ENCODE peak calls at places on chromosomes 4 and X, in eight cellular contexts. One of them, this sample, is unnamed. For H3K36me3, the result is how much of the 10 kb centered on the place peaks cover.

GRCh38 chrX:46788902-46789301 is 30.0 kb upstream of the SLC9A7 start:
- DNase-seq in body of pancreas: no peak
- DNase-seq in sigmoid colon: no peak
- DNase-seq in bronchial epithelial cell: no peak
- DNase-seq in CD8-positive, alpha-beta T cell: no peak
- DNase-seq in heart right ventricle: no peak
- DNase-seq in upper lobe of right lung: no peak
- DNase-seq in transverse colon: no peak
- DNase-seq in this sample: no peak

GRCh38 chr4:177393236-177393635 is 49.0 kb downstream of the AGA start:
- DNase-seq in body of pancreas: no peak
- DNase-seq in sigmoid colon: no peak
- DNase-seq in bronchial epithelial cell: no peak
- DNase-seq in CD8-positive, alpha-beta T cell: peak
- DNase-seq in heart right ventricle: no peak
- DNase-seq in upper lobe of right lung: no peak
- DNase-seq in transverse colon: peak
- DNase-seq in this sample: no peak

GRCh38 chr4:47838445-47838844 is 578 bp upstream of the CORIN start:
- DNase-seq in body of pancreas: no peak
- DNase-seq in sigmoid colon: no peak
- DNase-seq in bronchial epithelial cell: peak
- DNase-seq in CD8-positive, alpha-beta T cell: no peak
- DNase-seq in heart right ventricle: no peak
- DNase-seq in upper lobe of right lung: no peak
- DNase-seq in transverse colon: no peak
- DNase-seq in this sample: no peak

GRCh38 chr4:74092957-74093356 is 6.0 kb downstream of the CXCL2 start:
- DNase-seq in body of pancreas: peak
- DNase-seq in sigmoid colon: no peak
- DNase-seq in bronchial epithelial cell: peak
- DNase-seq in CD8-positive, alpha-beta T cell: no peak
- DNase-seq in heart right ventricle: no peak
- DNase-seq in upper lobe of right lung: no peak
- DNase-seq in transverse colon: no peak
- DNase-seq in this sample: no peak

GRCh38 chr4:110032603-110033002 is 119.9 kb downstream of the EGF start:
- DNase-seq in body of pancreas: no peak
- DNase-seq in sigmoid colon: peak
- DNase-seq in bronchial epithelial cell: no peak
- DNase-seq in CD8-positive, alpha-beta T cell: no peak
- DNase-seq in heart right ventricle: no peak
- DNase-seq in upper lobe of right lung: no peak
- DNase-seq in transverse colon: no peak
- DNase-seq in this sample: no peak

GRCh38 chr4:141020801-141021261 is 112.4 kb downstream of the RNF150 start:
- DNase-seq in body of pancreas: no peak
- DNase-seq in sigmoid colon: no peak
- DNase-seq in bronchial epithelial cell: no peak
- DNase-seq in CD8-positive, alpha-beta T cell: no peak
- DNase-seq in heart right ventricle: no peak
- DNase-seq in upper lobe of right lung: no peak
- DNase-seq in transverse colon: no peak
- DNase-seq in this sample: no peak

GRCh38 chrX:30875957-30876356 is 13.1 kb downstream of the TAB3 start:
- DNase-seq in body of pancreas: no peak
- DNase-seq in sigmoid colon: no peak
- DNase-seq in bronchial epithelial cell: peak
- DNase-seq in CD8-positive, alpha-beta T cell: no peak
- DNase-seq in heart right ventricle: no peak
- DNase-seq in upper lobe of right lung: no peak
- DNase-seq in transverse colon: no peak
- DNase-seq in this sample: no peak

GRCh38 chr4:21879187-21879586 is 69.4 kb downstream of the KCNIP4 start:
- DNase-seq in body of pancreas: no peak
- DNase-seq in sigmoid colon: no peak
- DNase-seq in bronchial epithelial cell: no peak
- DNase-seq in CD8-positive, alpha-beta T cell: no peak
- DNase-seq in heart right ventricle: no peak
- DNase-seq in upper lobe of right lung: no peak
- DNase-seq in transverse colon: no peak
- DNase-seq in this sample: no peak

GRCh38 chr4:6191448-6192130 is 8.8 kb downstream of the JAKMIP1 start:
- DNase-seq in body of pancreas: no peak
- DNase-seq in sigmoid colon: peak
- DNase-seq in bronchial epithelial cell: no peak
- DNase-seq in CD8-positive, alpha-beta T cell: no peak
- DNase-seq in heart right ventricle: no peak
- DNase-seq in upper lobe of right lung: no peak
- DNase-seq in transverse colon: no peak
- DNase-seq in this sample: no peak

GRCh38 chrX:101410461-101410860 is 2.4 kb downstream of the HNRNPH2 start:
- DNase-seq in body of pancreas: no peak
- DNase-seq in sigmoid colon: no peak
- DNase-seq in bronchial epithelial cell: peak
- DNase-seq in CD8-positive, alpha-beta T cell: no peak
- DNase-seq in heart right ventricle: no peak
- DNase-seq in upper lobe of right lung: no peak
- DNase-seq in transverse colon: no peak
- DNase-seq in this sample: no peak

GRCh38 chr4:128322986-128323385 is 35.4 kb upstream of the PGRMC2 start:
- DNase-seq in body of pancreas: no peak
- DNase-seq in sigmoid colon: no peak
- DNase-seq in bronchial epithelial cell: peak
- DNase-seq in CD8-positive, alpha-beta T cell: no peak
- DNase-seq in heart right ventricle: no peak
- DNase-seq in upper lobe of right lung: no peak
- DNase-seq in transverse colon: no peak
- DNase-seq in this sample: no peak

GRCh38 chr4:148054275-148054674 is 322.4 kb downstream of the ARHGAP10 start:
- DNase-seq in body of pancreas: no peak
- DNase-seq in sigmoid colon: no peak
- DNase-seq in bronchial epithelial cell: peak
- DNase-seq in CD8-positive, alpha-beta T cell: no peak
- DNase-seq in heart right ventricle: no peak
- DNase-seq in upper lobe of right lung: no peak
- DNase-seq in transverse colon: no peak
- DNase-seq in this sample: no peak

GRCh38 chr4:94165256-94165655 is 42.4 kb upstream of the SMARCAD1 start:
- DNase-seq in body of pancreas: no peak
- DNase-seq in sigmoid colon: no peak
- DNase-seq in bronchial epithelial cell: no peak
- DNase-seq in CD8-positive, alpha-beta T cell: no peak
- DNase-seq in heart right ventricle: no peak
- DNase-seq in upper lobe of right lung: no peak
- DNase-seq in transverse colon: no peak
- DNase-seq in this sample: no peak

GRCh38 chr4:105389167-105389566 is 84.7 kb downstream of the PPA2 start:
- DNase-seq in body of pancreas: no peak
- DNase-seq in sigmoid colon: no peak
- DNase-seq in bronchial epithelial cell: no peak
- DNase-seq in CD8-positive, alpha-beta T cell: no peak
- DNase-seq in heart right ventricle: no peak
- DNase-seq in upper lobe of right lung: no peak
- DNase-seq in transverse colon: no peak
- DNase-seq in this sample: no peak

GRCh38 chr4:8905236-8905772 is 33.7 kb upstream of the HMX1 start:
- DNase-seq in body of pancreas: no peak
- DNase-seq in sigmoid colon: peak
- DNase-seq in bronchial epithelial cell: no peak
- DNase-seq in CD8-positive, alpha-beta T cell: no peak
- DNase-seq in heart right ventricle: no peak
- DNase-seq in upper lobe of right lung: peak
- DNase-seq in transverse colon: no peak
- DNase-seq in this sample: peak

GRCh38 chrX:117274943-117275342 is 812.2 kb upstream of the CT83 start:
- DNase-seq in body of pancreas: no peak
- DNase-seq in sigmoid colon: no peak
- DNase-seq in bronchial epithelial cell: no peak
- DNase-seq in CD8-positive, alpha-beta T cell: no peak
- DNase-seq in heart right ventricle: no peak
- DNase-seq in upper lobe of right lung: no peak
- DNase-seq in transverse colon: no peak
- DNase-seq in this sample: no peak

GRCh38 chr4:13665711-13666660 is 38.5 kb upstream of the BOD1L1 start:
- DNase-seq in body of pancreas: no peak
- DNase-seq in sigmoid colon: no peak
- DNase-seq in bronchial epithelial cell: peak
- DNase-seq in CD8-positive, alpha-beta T cell: no peak
- DNase-seq in heart right ventricle: no peak
- DNase-seq in upper lobe of right lung: no peak
- DNase-seq in transverse colon: no peak
- DNase-seq in this sample: no peak

GRCh38 chrX:152915541-152916241 is 17.8 kb downstream of the ZNF185 start:
- DNase-seq in body of pancreas: no peak
- DNase-seq in sigmoid colon: no peak
- DNase-seq in bronchial epithelial cell: peak
- DNase-seq in CD8-positive, alpha-beta T cell: no peak
- DNase-seq in heart right ventricle: no peak
- DNase-seq in upper lobe of right lung: no peak
- DNase-seq in transverse colon: no peak
- DNase-seq in this sample: no peak

GRCh38 chr4:40550900-40551546 is 78.6 kb downstream of the RBM47 start:
- DNase-seq in body of pancreas: peak
- DNase-seq in sigmoid colon: no peak
- DNase-seq in bronchial epithelial cell: peak
- DNase-seq in CD8-positive, alpha-beta T cell: peak
- DNase-seq in heart right ventricle: no peak
- DNase-seq in upper lobe of right lung: no peak
- DNase-seq in transverse colon: peak
- DNase-seq in this sample: no peak

GRCh38 chrX:109347618-109348017 is 134.3 kb downstream of the GUCY2F start:
- DNase-seq in body of pancreas: no peak
- DNase-seq in sigmoid colon: no peak
- DNase-seq in bronchial epithelial cell: peak
- DNase-seq in CD8-positive, alpha-beta T cell: no peak
- DNase-seq in heart right ventricle: no peak
- DNase-seq in upper lobe of right lung: no peak
- DNase-seq in transverse colon: no peak
- DNase-seq in this sample: no peak

GRCh38 chr4:125639182-125639621 is 324.4 kb downstream of the FAT4 start:
- DNase-seq in body of pancreas: no peak
- DNase-seq in sigmoid colon: no peak
- DNase-seq in bronchial epithelial cell: no peak
- DNase-seq in CD8-positive, alpha-beta T cell: no peak
- DNase-seq in heart right ventricle: peak
- DNase-seq in upper lobe of right lung: no peak
- DNase-seq in transverse colon: no peak
- DNase-seq in this sample: peak

GRCh38 chr4:151583188-151583587 is 174.2 kb downstream of the FHIP1A start:
- DNase-seq in body of pancreas: no peak
- DNase-seq in sigmoid colon: no peak
- DNase-seq in bronchial epithelial cell: no peak
- DNase-seq in CD8-positive, alpha-beta T cell: no peak
- DNase-seq in heart right ventricle: no peak
- DNase-seq in upper lobe of right lung: no peak
- DNase-seq in transverse colon: no peak
- DNase-seq in this sample: no peak
- H3K4me3 ChIP-seq in body of pancreas: no peak
- H3K4me3 ChIP-seq in sigmoid colon: no peak
- H3K4me3 ChIP-seq in bronchial epithelial cell: no peak
- H3K4me3 ChIP-seq in CD8-positive, alpha-beta T cell: no peak
- H3K4me3 ChIP-seq in heart right ventricle: no peak
- H3K4me3 ChIP-seq in upper lobe of right lung: no peak
- H3K4me3 ChIP-seq in transverse colon: no peak
- H3K4me3 ChIP-seq in this sample: no peak

DNA sequence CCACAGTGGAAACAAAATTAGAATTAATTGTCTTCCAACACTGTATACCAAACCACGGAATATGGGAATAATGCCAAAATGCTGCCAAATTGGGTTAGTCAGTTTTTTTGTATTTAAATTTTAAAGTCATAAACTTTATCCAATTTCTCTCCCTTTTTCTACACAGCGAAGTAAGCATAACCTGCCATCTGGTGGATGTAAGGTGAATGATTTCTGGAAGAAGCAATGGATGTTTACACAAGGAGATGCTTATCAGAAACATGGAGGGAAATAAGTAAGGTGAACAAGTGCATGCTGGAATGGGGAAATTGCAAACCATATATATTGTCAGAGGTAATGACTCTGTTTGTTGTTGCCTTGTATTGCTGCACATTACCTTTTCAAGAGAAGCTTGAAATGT is 691.9 kb downstream of the TECRL start:
- DNase-seq in body of pancreas: no peak
- DNase-seq in sigmoid colon: no peak
- DNase-seq in bronchial epithelial cell: peak
- DNase-seq in CD8-positive, alpha-beta T cell: no peak
- DNase-seq in heart right ventricle: no peak
- DNase-seq in upper lobe of right lung: no peak
- DNase-seq in transverse colon: no peak
- DNase-seq in this sample: no peak
- TF ChIP-seq CTCF in body of pancreas: no peak
- TF ChIP-seq CTCF in sigmoid colon: no peak
- TF ChIP-seq CTCF in bronchial epithelial cell: no peak
- TF ChIP-seq CTCF in CD8-positive, alpha-beta T cell: no peak
- TF ChIP-seq CTCF in heart right ventricle: no peak
- TF ChIP-seq CTCF in upper lobe of right lung: peak
- TF ChIP-seq CTCF in transverse colon: peak
- TF ChIP-seq CTCF in this sample: no peak

GRCh38 chr4:84750956-84751275 is 168.0 kb downstream of the CDS1 start:
- DNase-seq in body of pancreas: no peak
- DNase-seq in sigmoid colon: no peak
- DNase-seq in bronchial epithelial cell: no peak
- DNase-seq in CD8-positive, alpha-beta T cell: no peak
- DNase-seq in heart right ventricle: no peak
- DNase-seq in upper lobe of right lung: no peak
- DNase-seq in transverse colon: no peak
- DNase-seq in this sample: no peak
- H3K36me3 ChIP-seq in body of pancreas: under half
- H3K36me3 ChIP-seq in sigmoid colon: under half
- H3K36me3 ChIP-seq in bronchial epithelial cell: under half
- H3K36me3 ChIP-seq in CD8-positive, alpha-beta T cell: under half
- H3K36me3 ChIP-seq in heart right ventricle: half or more
- H3K36me3 ChIP-seq in upper lobe of right lung: half or more
- H3K36me3 ChIP-seq in transverse colon: under half
- H3K36me3 ChIP-seq in this sample: under half

DNA sequence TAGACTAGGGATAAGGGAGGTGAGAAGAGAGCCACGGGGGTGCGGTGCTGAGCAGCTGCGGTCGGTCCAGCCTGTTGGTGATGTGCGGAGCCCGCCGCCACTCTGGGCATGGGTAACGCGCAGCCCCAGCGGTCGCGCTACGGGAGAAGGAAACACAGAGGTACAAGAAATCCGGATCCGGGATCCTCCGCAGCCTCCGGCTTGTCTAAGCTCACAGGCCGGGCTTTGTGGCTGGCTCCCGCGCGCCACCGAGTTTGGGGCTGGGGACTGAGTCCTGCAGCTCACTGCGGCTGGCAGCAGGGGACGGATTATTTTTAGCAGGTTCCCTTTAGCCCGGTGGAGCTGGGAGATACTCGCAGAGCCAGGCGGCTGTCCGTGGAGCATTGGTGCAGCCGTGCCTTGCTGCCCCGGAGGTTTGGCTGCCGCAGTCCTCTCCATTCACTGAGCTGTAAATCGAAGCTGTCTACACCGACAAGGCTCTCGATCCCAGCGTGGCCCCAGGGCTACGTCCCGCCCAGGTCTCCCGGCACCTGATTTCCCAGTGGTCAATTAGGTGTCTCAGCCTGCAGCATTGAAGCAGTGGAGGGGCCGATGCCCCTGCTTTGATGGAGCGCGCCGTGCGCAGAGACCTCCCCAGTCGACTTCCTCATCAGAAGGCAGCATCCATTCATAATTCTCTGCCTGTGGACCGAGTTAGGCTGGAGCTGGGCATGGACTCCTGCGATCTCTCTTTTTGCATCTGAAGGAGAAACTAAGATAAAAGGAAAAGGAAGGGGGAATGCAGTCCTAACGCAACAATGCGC is 81.9 kb upstream of the SCML1 start:
- DNase-seq in body of pancreas: no peak
- DNase-seq in sigmoid colon: no peak
- DNase-seq in bronchial epithelial cell: no peak
- DNase-seq in CD8-positive, alpha-beta T cell: no peak
- DNase-seq in heart right ventricle: peak
- DNase-seq in upper lobe of right lung: no peak
- DNase-seq in transverse colon: no peak
- DNase-seq in this sample: no peak
- H3K4me3 ChIP-seq in body of pancreas: no peak
- H3K4me3 ChIP-seq in sigmoid colon: peak
- H3K4me3 ChIP-seq in bronchial epithelial cell: peak
- H3K4me3 ChIP-seq in CD8-positive, alpha-beta T cell: peak
- H3K4me3 ChIP-seq in heart right ventricle: peak
- H3K4me3 ChIP-seq in upper lobe of right lung: peak
- H3K4me3 ChIP-seq in transverse colon: no peak
- H3K4me3 ChIP-seq in this sample: no peak

This sample was measured in right lobe of liver.